ENCODE peak calls at places on chromosomes 12 and 14, in four cellular contexts. I is adrenal gland, A is tibial nerve, D is HCT116. H is an unnamed sample.

GRCh38 chr14:24944800-24945199 is 105.1 kb downstream of the STXBP6 start:
- DNase-seq in I (no peak), A (no peak), D (no peak), H (no peak)

GRCh38 chr14:53630336-53630735 is 326.3 kb downstream of the BMP4 start:
- DNase-seq in A (no peak), D (no peak), I (no peak), H (no peak)

GRCh38 chr14:70114621-70115156 is 74.1 kb downstream of the SLC8A3 start:
- DNase-seq in D (no peak), A (no peak), I (no peak), H (no peak)

GRCh38 chr12:96347130-96347699 is 53.0 kb downstream of the CDK17 start:
- DNase-seq in A (no peak), I (no peak), D (no peak), H (no peak)

GRCh38 chr14:75156901-75157300 is 19.5 kb downstream of the TMED10 start:
- DNase-seq in I (no peak), A (no peak), D (no peak), H (no peak)

GRCh38 chr12:131806654-131807053 is 21.5 kb upstream of the MMP17 start:
- DNase-seq in D (no peak), A (no peak), I (no peak), H (no peak)

GRCh38 chr14:35444104-35444503 is 39.6 kb upstream of the NFKBIA start:
- DNase-seq in D (no peak), I (no peak), A (no peak), H (no peak)

GRCh38 chr12:58925733-58926113 is 5.4 kb upstream of the LRIG3 start:
- DNase-seq in A (no peak), D (no peak), I (no peak), H (no peak)

GRCh38 chr12:40953076-40953475 is 235.0 kb upstream of the PDZRN4 start:
- DNase-seq in D (no peak), I (no peak), A (no peak), H (no peak)

GRCh38 chr12:15788266-15789214 is 648 bp downstream of the EPS8 start:
- DNase-seq in I (peak; percentile 69), A (peak; percentile 26), D (peak; percentile 34), H (peak; percentile 38)

GRCh38 chr12:68270358-68270757 is 17.0 kb upstream of the IL22 start:
- DNase-seq in A (no peak), I (no peak), D (no peak), H (no peak)

GRCh38 chr14:36085861-36086260 is 90.7 kb downstream of the PTCSC3 start:
- DNase-seq in D (no peak), A (no peak), I (no peak), H (no peak)

GRCh38 chr14:60760648-60761364 is 26.2 kb downstream of the MNAT1 start:
- DNase-seq in A (no peak), I (no peak), D (peak; percentile 71), H (no peak)

GRCh38 chr12:131047789-131048610 is 94.3 kb downstream of the ADGRD1 start:
- DNase-seq in A (peak; percentile 49), I (no peak), D (no peak), H (no peak)

GRCh38 chr12:96404683-96405082 is 4.4 kb upstream of the CDK17 start:
- DNase-seq in D (no peak), A (no peak), I (no peak), H (no peak)

GRCh38 chr14:23351681-23352505 is 794 bp downstream of the SLC22A17 start:
- DNase-seq in I (peak; percentile 50), A (no peak), D (no peak), H (no peak)

GRCh38 chr14:56491299-56492285 is 88.0 kb upstream of the TMEM260 start:
- DNase-seq in A (no peak), I (peak; percentile 67), D (peak; percentile 79), H (peak; percentile 35)

GRCh38 chr12:90909069-90909676 is 45.8 kb downstream of the CCER1 start:
- DNase-seq in I (peak; percentile 67), A (no peak), D (peak; percentile 38), H (peak; percentile 17)

GRCh38 chr12:121579190-121579791 is 1.5 kb downstream of the KDM2B start:
- DNase-seq in A (peak; percentile 18), D (no peak), I (no peak), H (peak; percentile 67)

GRCh38 chr12:88572785-88573565 is 7.3 kb downstream of the KITLG start:
- DNase-seq in I (no peak), D (no peak), A (no peak), H (no peak)

GRCh38 chr12:91414147-91414546 is 231.5 kb upstream of the DCN start:
- DNase-seq in D (no peak), A (no peak), I (no peak), H (no peak)

GRCh38 chr14:78637903-78638302 is 467.7 kb downstream of the NRXN3 start:
- DNase-seq in A (no peak), I (no peak), D (no peak), H (no peak)

GRCh38 chr12:122032570-122032969 is 10.9 kb downstream of the BCL7A start:
- DNase-seq in A (no peak), I (no peak), D (no peak), H (no peak)

GRCh38 chr14:52064174-52064573 is 4.7 kb downstream of the NID2 start:
- DNase-seq in A (no peak), I (no peak), D (no peak), H (no peak)

GRCh38 chr14:91830777-91831176 is 36.6 kb downstream of the TC2N start:
- DNase-seq in I (no peak), A (no peak), D (no peak), H (no peak)

GRCh38 chr12:27284751-27285150 is 40.7 kb downstream of the STK38L start:
- DNase-seq in I (no peak), D (no peak), A (no peak), H (no peak)

GRCh38 chr14:55221186-55221585 is 29.8 kb upstream of the DLGAP5 start:
- DNase-seq in I (no peak), D (no peak), A (no peak), H (no peak)

GRCh38 chr12:95922231-95922630 is 20.2 kb downstream of the CCDC38 start:
- DNase-seq in A (no peak), I (no peak), D (no peak), H (no peak)

GRCh38 chr12:53378222-53378621 is 1.8 kb upstream of the SP1 start:
- DNase-seq in D (no peak), A (no peak), I (no peak), H (no peak)

GRCh38 chr14:29805415-29806123 is 122.1 kb downstream of the PRKD1 start:
- DNase-seq in I (peak; percentile 88), A (peak; percentile 44), D (no peak), H (peak; percentile 66)

GRCh38 chr12:125185740-125186470 is 120.7 kb downstream of the AACS start:
- DNase-seq in I (peak; percentile 68), D (peak; percentile 49), A (no peak), H (peak; percentile 84)

GRCh38 chr14:59055439-59056045 is 132.9 kb upstream of the DAAM1 start:
- DNase-seq in D (peak; percentile 13), A (no peak), I (peak; percentile 62), H (peak; percentile 46)

GRCh38 chr12:42442888-42443287 is 116.9 kb downstream of the PPHLN1 start:
- DNase-seq in I (no peak), D (no peak), A (no peak), H (no peak)

GRCh38 chr14:32567543-32568384 is 238.7 kb downstream of the AKAP6 start:
- DNase-seq in D (no peak), A (no peak), I (no peak), H (no peak)

GRCh38 chr12:69555461-69555860 is 29.8 kb upstream of the CCT2 start:
- DNase-seq in I (no peak), A (no peak), D (no peak), H (no peak)

GRCh38 chr12:113298861-113299545 is 35.9 kb downstream of the SLC8B1 start:
- DNase-seq in A (peak; percentile 53), I (peak; percentile 92), D (no peak), H (peak; percentile 55)

GRCh38 chr12:124277394-124278222 is 17.3 kb upstream of the RFLNA start:
- DNase-seq in D (no peak), I (no peak), A (no peak), H (peak; percentile 8)

DNA sequence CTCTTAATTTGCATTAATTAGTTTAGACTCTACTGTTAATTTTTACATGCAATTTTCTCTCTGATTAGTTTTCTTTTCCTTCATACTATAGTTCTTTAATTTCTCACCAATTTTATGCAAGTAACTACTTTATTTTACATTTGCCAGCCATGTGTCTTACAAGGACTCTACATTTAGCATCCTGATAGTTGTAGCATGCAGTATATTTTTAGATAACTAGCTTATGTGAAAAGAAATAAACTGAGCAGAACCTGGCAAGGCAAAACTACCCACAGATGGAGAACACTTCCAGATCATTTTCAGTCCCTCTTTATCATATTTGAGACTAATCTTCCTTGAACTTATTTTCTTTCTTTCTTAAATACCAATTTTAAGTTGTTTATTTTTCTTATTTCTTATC is 943.6 kb downstream of the LRFN5 start:
- DNase-seq in A (no peak), I (no peak), D (no peak), H (no peak)
- TF ChIP-seq POLR2A in A (no peak), I (no peak), D (no peak), H (no peak)

GRCh38 chr12:55842681-55843429 is at the start of gene MMP19:
- DNase-seq in A (no peak), D (no peak), I (no peak), H (no peak)
- TF ChIP-seq POLR2A in A (no peak), D (no peak), I (no peak), H (no peak)

GRCh38 chr14:99604766-99605298 is 825 bp upstream of the CCDC85C start:
- DNase-seq in D (no peak), I (no peak), A (no peak), H (peak; percentile 35)
- TF ChIP-seq POLR2A in D (no peak), I (no peak), A (no peak), H (no peak)

DNA sequence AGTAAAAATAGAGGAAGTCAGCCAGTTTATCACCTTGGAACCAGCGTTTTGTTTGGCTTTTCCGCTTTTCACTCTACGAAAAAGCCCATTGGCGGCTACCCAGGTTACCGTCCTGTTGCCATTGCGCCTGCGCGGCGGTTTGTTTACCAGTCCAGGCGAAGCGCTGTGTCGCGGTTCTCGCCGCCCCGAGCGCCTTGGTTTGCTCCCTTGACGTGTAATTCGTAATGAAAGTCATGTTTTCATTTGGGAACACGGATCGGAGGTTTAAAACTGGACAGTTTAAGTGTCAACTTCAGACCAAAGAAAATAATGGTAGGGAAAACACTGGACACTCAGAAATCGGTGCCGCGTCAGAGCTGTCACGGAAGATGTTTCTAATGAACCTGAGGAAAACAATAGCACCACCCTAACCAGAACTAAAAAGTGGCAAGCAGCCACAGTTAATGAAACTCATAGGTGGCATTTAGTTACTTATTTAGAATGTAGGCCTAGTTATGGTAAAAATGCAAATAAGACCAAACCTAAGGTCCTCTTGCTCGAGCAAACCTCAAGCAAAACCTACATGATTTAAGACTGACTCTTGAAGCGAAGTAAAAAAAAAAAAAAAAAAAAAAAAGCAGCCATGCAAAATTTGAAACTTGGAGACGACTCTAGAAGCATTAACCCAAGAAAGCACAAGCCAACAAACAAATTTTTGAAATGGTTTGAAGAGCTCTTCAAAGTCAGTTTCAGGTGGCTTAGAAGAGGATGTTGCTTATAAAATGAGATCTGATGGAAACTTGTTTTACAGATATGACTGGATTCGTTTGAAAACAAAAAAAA is 790 bp upstream of the GPR19 start:
- DNase-seq in I (peak; percentile 98), A (peak; percentile 85), D (peak; percentile 55), H (peak; percentile 96)
- TF ChIP-seq POLR2A in I (peak; percentile 86), A (peak; percentile 88), D (peak; percentile 7), H (peak; percentile 93)

H was measured in erythroblast.